ENCODE peak calls at places on chromosomes 1 and 21, in ten cellular contexts. One of them, this sample, is unnamed.

GRCh38 chr1:181175955-181176354 is 87.5 kb downstream of the IER5 start:
- DNase-seq in pancreas: no peak
- DNase-seq in lung: no peak
- DNase-seq in stomach: no peak
- DNase-seq in hepatocyte: no peak
- DNase-seq in adrenal gland: no peak
- DNase-seq in mammary epithelial cell: no peak
- DNase-seq in OCI-LY7: no peak
- DNase-seq in PC-3: no peak
- DNase-seq in tibial artery: no peak
- DNase-seq in this sample: no peak

GRCh38 chr21:46181436-46181835 is 2.8 kb downstream of the SPATC1L start:
- DNase-seq in pancreas: no peak
- DNase-seq in lung: no peak
- DNase-seq in stomach: no peak
- DNase-seq in hepatocyte: no peak
- DNase-seq in adrenal gland: no peak
- DNase-seq in mammary epithelial cell: no peak
- DNase-seq in OCI-LY7: no peak
- DNase-seq in PC-3: no peak
- DNase-seq in tibial artery: no peak
- DNase-seq in this sample: no peak

GRCh38 chr21:42846221-42846620 is 33.1 kb downstream of the WDR4 start:
- DNase-seq in pancreas: no peak
- DNase-seq in lung: no peak
- DNase-seq in stomach: no peak
- DNase-seq in hepatocyte: no peak
- DNase-seq in adrenal gland: no peak
- DNase-seq in mammary epithelial cell: no peak
- DNase-seq in OCI-LY7: no peak
- DNase-seq in PC-3: no peak
- DNase-seq in tibial artery: peak
- DNase-seq in this sample: no peak

GRCh38 chr1:171966426-171967220 is 125.3 kb downstream of the DNM3 start:
- DNase-seq in pancreas: no peak
- DNase-seq in lung: no peak
- DNase-seq in stomach: no peak
- DNase-seq in hepatocyte: no peak
- DNase-seq in adrenal gland: no peak
- DNase-seq in mammary epithelial cell: peak
- DNase-seq in OCI-LY7: no peak
- DNase-seq in PC-3: peak
- DNase-seq in tibial artery: no peak
- DNase-seq in this sample: no peak

GRCh38 chr21:46000731-46001641 is 19.4 kb downstream of the COL6A1 start:
- DNase-seq in pancreas: peak
- DNase-seq in lung: no peak
- DNase-seq in stomach: peak
- DNase-seq in hepatocyte: no peak
- DNase-seq in adrenal gland: peak
- DNase-seq in mammary epithelial cell: no peak
- DNase-seq in OCI-LY7: no peak
- DNase-seq in PC-3: no peak
- DNase-seq in tibial artery: peak
- DNase-seq in this sample: peak

GRCh38 chr1:223068913-223069312 is 74.1 kb downstream of the TLR5 start:
- DNase-seq in pancreas: no peak
- DNase-seq in lung: no peak
- DNase-seq in stomach: no peak
- DNase-seq in hepatocyte: no peak
- DNase-seq in adrenal gland: no peak
- DNase-seq in mammary epithelial cell: no peak
- DNase-seq in OCI-LY7: no peak
- DNase-seq in PC-3: no peak
- DNase-seq in tibial artery: no peak
- DNase-seq in this sample: no peak

GRCh38 chr1:119859647-119860046 is 36.7 kb downstream of the ADAM30 start:
- DNase-seq in pancreas: no peak
- DNase-seq in lung: no peak
- DNase-seq in stomach: no peak
- DNase-seq in hepatocyte: no peak
- DNase-seq in adrenal gland: no peak
- DNase-seq in mammary epithelial cell: peak
- DNase-seq in OCI-LY7: no peak
- DNase-seq in PC-3: peak
- DNase-seq in tibial artery: no peak
- DNase-seq in this sample: no peak

GRCh38 chr21:44874497-44875331 is 1.2 kb upstream of the PTTG1IP start:
- DNase-seq in pancreas: peak
- DNase-seq in lung: peak
- DNase-seq in stomach: peak
- DNase-seq in hepatocyte: peak
- DNase-seq in adrenal gland: peak
- DNase-seq in mammary epithelial cell: peak
- DNase-seq in OCI-LY7: peak
- DNase-seq in PC-3: peak
- DNase-seq in tibial artery: peak
- DNase-seq in this sample: no peak

GRCh38 chr1:192826791-192827477 is 18.1 kb downstream of the RGS2 start:
- DNase-seq in pancreas: no peak
- DNase-seq in lung: no peak
- DNase-seq in stomach: no peak
- DNase-seq in hepatocyte: peak
- DNase-seq in adrenal gland: peak
- DNase-seq in mammary epithelial cell: peak
- DNase-seq in OCI-LY7: no peak
- DNase-seq in PC-3: peak
- DNase-seq in tibial artery: no peak
- DNase-seq in this sample: no peak

GRCh38 chr1:109639063-109639840 is 16.6 kb upstream of the GSTM4 start:
- DNase-seq in pancreas: no peak
- DNase-seq in lung: peak
- DNase-seq in stomach: no peak
- DNase-seq in hepatocyte: no peak
- DNase-seq in adrenal gland: no peak
- DNase-seq in mammary epithelial cell: no peak
- DNase-seq in OCI-LY7: no peak
- DNase-seq in PC-3: no peak
- DNase-seq in tibial artery: peak
- DNase-seq in this sample: no peak

GRCh38 chr1:13512472-13512871 is 1.3 kb downstream of the LRRC38 start:
- DNase-seq in pancreas: no peak
- DNase-seq in lung: no peak
- DNase-seq in stomach: no peak
- DNase-seq in hepatocyte: no peak
- DNase-seq in adrenal gland: no peak
- DNase-seq in mammary epithelial cell: no peak
- DNase-seq in OCI-LY7: no peak
- DNase-seq in PC-3: no peak
- DNase-seq in tibial artery: no peak
- DNase-seq in this sample: no peak

GRCh38 chr1:13516606-13517005 is 2.8 kb upstream of the LRRC38 start:
- DNase-seq in pancreas: no peak
- DNase-seq in lung: no peak
- DNase-seq in stomach: no peak
- DNase-seq in hepatocyte: no peak
- DNase-seq in adrenal gland: peak
- DNase-seq in mammary epithelial cell: no peak
- DNase-seq in OCI-LY7: no peak
- DNase-seq in PC-3: no peak
- DNase-seq in tibial artery: no peak
- DNase-seq in this sample: no peak

GRCh38 chr1:13513063-13513884 is 529 bp downstream of the LRRC38 start:
- DNase-seq in pancreas: no peak
- DNase-seq in lung: no peak
- DNase-seq in stomach: no peak
- DNase-seq in hepatocyte: no peak
- DNase-seq in adrenal gland: no peak
- DNase-seq in mammary epithelial cell: no peak
- DNase-seq in OCI-LY7: no peak
- DNase-seq in PC-3: no peak
- DNase-seq in tibial artery: no peak
- DNase-seq in this sample: no peak

GRCh38 chr1:13517193-13517812 is 3.5 kb upstream of the LRRC38 start:
- DNase-seq in pancreas: no peak
- DNase-seq in lung: no peak
- DNase-seq in stomach: no peak
- DNase-seq in hepatocyte: peak
- DNase-seq in adrenal gland: no peak
- DNase-seq in mammary epithelial cell: no peak
- DNase-seq in OCI-LY7: peak
- DNase-seq in PC-3: peak
- DNase-seq in tibial artery: no peak
- DNase-seq in this sample: peak

DNA sequence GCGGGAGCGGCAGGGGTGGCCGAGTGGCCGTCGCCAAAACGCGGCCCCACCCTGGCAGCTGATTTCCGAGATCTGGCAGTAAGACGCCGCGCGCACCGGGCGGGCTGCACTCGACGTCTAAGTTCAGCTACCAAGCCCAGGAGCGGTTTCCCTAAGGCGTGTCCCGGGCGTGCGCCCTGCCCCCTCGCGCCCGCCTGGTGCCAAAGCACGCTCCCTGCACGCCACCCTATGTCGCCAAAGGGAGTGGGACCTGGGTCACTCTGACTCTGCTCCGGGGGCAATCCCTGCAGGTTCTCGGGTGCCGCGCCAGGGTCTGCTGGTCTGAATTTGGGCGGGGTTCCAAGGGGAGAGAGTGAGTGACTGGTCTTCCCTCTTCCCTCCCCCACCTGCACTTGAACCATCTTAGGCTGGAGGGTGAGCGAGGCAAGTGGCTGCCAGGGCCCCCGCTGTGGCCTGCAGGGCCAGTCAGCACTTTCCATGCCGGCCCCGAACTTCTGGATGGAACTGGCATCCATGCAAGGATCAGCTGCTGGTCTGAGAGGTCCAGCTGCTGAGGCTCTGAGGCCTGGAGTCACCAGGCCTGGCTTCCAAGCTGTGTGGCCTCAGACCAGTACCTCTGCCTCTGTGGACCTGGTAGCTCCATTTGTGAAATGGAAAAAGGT is at the start of gene LRRC38:
- DNase-seq in pancreas: no peak
- DNase-seq in lung: no peak
- DNase-seq in stomach: no peak
- DNase-seq in hepatocyte: peak
- DNase-seq in adrenal gland: peak
- DNase-seq in mammary epithelial cell: no peak
- DNase-seq in OCI-LY7: no peak
- DNase-seq in PC-3: peak
- DNase-seq in tibial artery: no peak
- DNase-seq in this sample: no peak
- H3K4me3 ChIP-seq in pancreas: no peak
- H3K4me3 ChIP-seq in lung: no peak
- H3K4me3 ChIP-seq in stomach: peak
- H3K4me3 ChIP-seq in hepatocyte: no peak
- H3K4me3 ChIP-seq in adrenal gland: no peak
- H3K4me3 ChIP-seq in mammary epithelial cell: no peak
- H3K4me3 ChIP-seq in OCI-LY7: no peak
- H3K4me3 ChIP-seq in PC-3: peak
- H3K4me3 ChIP-seq in tibial artery: no peak
- H3K4me3 ChIP-seq in this sample: peak

GRCh38 chr1:160080381-160081100 is 797 bp upstream of the KCNJ9 start:
- DNase-seq in pancreas: no peak
- DNase-seq in lung: no peak
- DNase-seq in stomach: no peak
- DNase-seq in hepatocyte: no peak
- DNase-seq in adrenal gland: no peak
- DNase-seq in mammary epithelial cell: no peak
- DNase-seq in OCI-LY7: no peak
- DNase-seq in PC-3: no peak
- DNase-seq in tibial artery: no peak
- DNase-seq in this sample: no peak
- H3K27ac ChIP-seq in pancreas: no peak
- H3K27ac ChIP-seq in lung: no peak
- H3K27ac ChIP-seq in stomach: no peak
- H3K27ac ChIP-seq in hepatocyte: no peak
- H3K27ac ChIP-seq in adrenal gland: no peak
- H3K27ac ChIP-seq in mammary epithelial cell: no peak
- H3K27ac ChIP-seq in OCI-LY7: no peak
- H3K27ac ChIP-seq in PC-3: no peak
- H3K27ac ChIP-seq in tibial artery: no peak
- H3K27ac ChIP-seq in this sample: peak

GRCh38 chr1:204821924-204822323 is 48.7 kb upstream of the NFASC start:
- DNase-seq in pancreas: no peak
- DNase-seq in lung: no peak
- DNase-seq in stomach: no peak
- DNase-seq in hepatocyte: no peak
- DNase-seq in adrenal gland: no peak
- DNase-seq in mammary epithelial cell: no peak
- DNase-seq in OCI-LY7: no peak
- DNase-seq in PC-3: no peak
- DNase-seq in tibial artery: no peak
- DNase-seq in this sample: no peak
- TF ChIP-seq CTCF in pancreas: no peak
- TF ChIP-seq CTCF in lung: no peak
- TF ChIP-seq CTCF in stomach: no peak
- TF ChIP-seq CTCF in hepatocyte: no peak
- TF ChIP-seq CTCF in adrenal gland: no peak
- TF ChIP-seq CTCF in mammary epithelial cell: no peak
- TF ChIP-seq CTCF in OCI-LY7: no peak
- TF ChIP-seq CTCF in PC-3: no peak
- TF ChIP-seq CTCF in tibial artery: no peak
- TF ChIP-seq CTCF in this sample: no peak

DNA sequence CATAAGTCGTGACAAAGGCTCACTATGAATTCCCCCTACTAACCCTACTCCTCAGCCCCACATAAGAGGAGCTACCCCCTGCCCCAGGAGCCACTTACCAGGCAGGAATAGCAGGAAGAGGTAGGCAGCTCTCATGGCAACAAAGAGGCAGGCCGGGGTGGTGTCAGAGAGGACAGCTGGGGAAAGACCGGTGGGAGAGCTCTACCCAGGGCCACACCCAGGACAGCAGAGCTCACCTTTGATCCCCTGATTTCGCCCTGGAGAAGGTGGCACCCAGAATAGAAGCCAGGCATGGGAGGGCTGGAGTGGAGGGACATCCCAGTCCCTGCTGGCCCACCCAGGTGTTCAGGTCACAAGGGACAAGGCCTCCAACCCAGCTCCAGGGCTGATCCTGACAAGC is 2.3 kb downstream of the MFAP2 start:
- DNase-seq in pancreas: no peak
- DNase-seq in lung: no peak
- DNase-seq in stomach: no peak
- DNase-seq in hepatocyte: no peak
- DNase-seq in adrenal gland: no peak
- DNase-seq in mammary epithelial cell: no peak
- DNase-seq in OCI-LY7: no peak
- DNase-seq in PC-3: no peak
- DNase-seq in tibial artery: no peak
- DNase-seq in this sample: no peak
- H3K4me3 ChIP-seq in pancreas: no peak
- H3K4me3 ChIP-seq in lung: no peak
- H3K4me3 ChIP-seq in stomach: no peak
- H3K4me3 ChIP-seq in hepatocyte: no peak
- H3K4me3 ChIP-seq in adrenal gland: no peak
- H3K4me3 ChIP-seq in mammary epithelial cell: no peak
- H3K4me3 ChIP-seq in OCI-LY7: no peak
- H3K4me3 ChIP-seq in PC-3: no peak
- H3K4me3 ChIP-seq in tibial artery: peak
- H3K4me3 ChIP-seq in this sample: no peak